ENCODE peak calls at places on chromosomes 5 and 9, in five cellular contexts. N is MCF 10A, K is spleen, V is fibroblast of mammary gland, L is transverse colon. H is an unnamed sample.
A peak's percentile ranks its signal among the peaks of the same experiment; 100 is the strongest.

GRCh38 chr5:33319841-33320240 is 120.9 kb upstream of the TARS1 start:
- DNase-seq in N (no peak), K (no peak), V (peak; percentile 88), L (no peak), H (no peak)

GRCh38 chr5:11047051-11047450 is 286.0 kb upstream of the DAP start:
- DNase-seq in N (peak; percentile 21), K (no peak), V (no peak), L (no peak), H (no peak)

GRCh38 chr5:124071039-124071438 is 559.1 kb downstream of the CSNK1G3 start:
- DNase-seq in N (no peak), K (no peak), V (no peak), L (no peak), H (no peak)

GRCh38 chr5:146426853-146427618 is 20.1 kb upstream of the TCERG1 start:
- DNase-seq in N (peak; percentile 66), K (no peak), V (peak; percentile 54), L (no peak), H (peak; percentile 59)

GRCh38 chr9:124280176-124280691 is 22.5 kb downstream of the NEK6 start:
- DNase-seq in N (no peak), K (no peak), V (peak; percentile 70), L (no peak), H (no peak)

GRCh38 chr5:100777680-100778281 is 125.3 kb downstream of the ST8SIA4 start:
- DNase-seq in N (peak; percentile 95), K (no peak), V (peak; percentile 83), L (peak; percentile 37), H (peak; percentile 41)

GRCh38 chr5:147522435-147522834 is 12.6 kb upstream of the DPYSL3 start:
- DNase-seq in N (peak; percentile 62), K (no peak), V (peak; percentile 87), L (no peak), H (no peak)

GRCh38 chr9:136237486-136238341 is 7.9 kb downstream of the QSOX2 start:
- DNase-seq in N (no peak), K (no peak), V (no peak), L (no peak), H (no peak)

GRCh38 chr9:24939099-24939850 is 393.6 kb upstream of the IZUMO3 start:
- DNase-seq in N (no peak), K (no peak), V (no peak), L (no peak), H (no peak)

GRCh38 chr9:114452219-114453169 is 52.8 kb downstream of the WHRN start:
- DNase-seq in N (no peak), K (no peak), V (no peak), L (peak; percentile 66), H (peak; percentile 22)

GRCh38 chr9:97954550-97954989 is 16.6 kb upstream of the HEMGN start:
- DNase-seq in N (peak; percentile 64), K (no peak), V (peak; percentile 14), L (peak; percentile 48), H (peak; percentile 70)

GRCh38 chr9:116141864-116142561 is 11.6 kb upstream of the PAPPA start:
- DNase-seq in N (peak; percentile 93), K (no peak), V (peak; percentile 73), L (no peak), H (no peak)

GRCh38 chr5:179936976-179937681 is 29.4 kb upstream of the TBC1D9B start:
- DNase-seq in N (no peak), K (no peak), V (no peak), L (no peak), H (no peak)

GRCh38 chr5:140309706-140310249 is 6.9 kb upstream of the PFDN1 start:
- DNase-seq in N (no peak), K (no peak), V (no peak), L (no peak), H (no peak)

GRCh38 chr9:136521541-136521940 is 24.3 kb downstream of the NOTCH1 start:
- DNase-seq in N (no peak), K (peak; percentile 93), V (no peak), L (peak; percentile 86), H (no peak)

GRCh38 chr5:118921946-118922345 is 66.4 kb downstream of the DTWD2 start:
- DNase-seq in N (no peak), K (no peak), V (no peak), L (no peak), H (no peak)

GRCh38 chr9:27638716-27639115 is 65.4 kb upstream of the C9orf72 start:
- DNase-seq in N (peak; percentile 16), K (no peak), V (no peak), L (no peak), H (no peak)

GRCh38 chr5:2017540-2018389 is 135.0 kb upstream of the IRX4 start:
- DNase-seq in N (peak; percentile 59), K (no peak), V (peak; percentile 30), L (no peak), H (peak; percentile 49)

GRCh38 chr5:68033961-68034581 is 181.5 kb upstream of the PIK3R1 start:
- DNase-seq in N (no peak), K (no peak), V (peak; percentile 14), L (peak; percentile 54), H (no peak)

GRCh38 chr9:87527211-87527916 is 29.7 kb downstream of the DAPK1 start:
- DNase-seq in N (no peak), K (no peak), V (no peak), L (no peak), H (no peak)

GRCh38 chr5:96259211-96259772 is 173.8 kb downstream of the PCSK1 start:
- DNase-seq in N (peak; percentile 68), K (no peak), V (peak; percentile 78), L (no peak), H (no peak)

GRCh38 chr9:133938670-133939258 is 53.4 kb downstream of the VAV2 start:
- DNase-seq in N (no peak), K (no peak), V (no peak), L (no peak), H (no peak)

GRCh38 chr5:76025069-76025468 is 58.1 kb upstream of the SV2C start:
- DNase-seq in N (no peak), K (no peak), V (no peak), L (no peak), H (no peak)

GRCh38 chr5:82329393-82329792 is 51.2 kb upstream of the RPS23 start:
- DNase-seq in N (no peak), K (no peak), V (no peak), L (no peak), H (no peak)

DNA sequence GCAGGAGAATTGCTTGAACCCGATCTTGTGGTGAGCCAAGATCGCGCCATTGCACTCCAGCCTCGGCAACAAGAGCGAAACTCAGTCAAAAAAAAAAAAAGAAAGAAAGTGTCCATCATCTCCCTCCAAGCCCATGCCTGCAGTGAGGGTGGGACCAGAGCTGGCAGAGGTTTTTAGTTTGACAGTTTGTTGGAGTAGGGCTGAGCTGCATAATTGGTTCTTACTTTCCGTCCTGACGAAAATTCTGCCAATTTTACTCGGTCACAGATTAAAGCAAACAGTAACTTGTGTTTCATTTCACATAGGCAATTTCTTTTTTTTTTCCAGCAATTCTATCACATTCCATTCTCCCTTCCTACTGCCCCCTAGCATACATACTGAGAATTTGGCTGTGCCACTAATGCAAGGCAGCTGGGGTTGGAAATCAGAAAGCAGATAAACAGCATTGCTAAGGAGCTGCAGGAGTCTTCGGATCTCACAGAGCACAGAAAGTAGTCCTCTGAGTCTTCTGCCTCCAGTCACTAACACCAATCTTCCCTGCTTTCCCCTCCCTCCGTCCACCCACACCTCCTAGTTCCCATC is 132.4 kb downstream of the FRMD3 start:
- DNase-seq in N (no peak), K (no peak), V (peak; percentile 10), L (no peak), H (no peak)
- TF ChIP-seq CTCF in N (no peak), K (no peak), V (peak; percentile 10), L (no peak), H (no peak)

DNA sequence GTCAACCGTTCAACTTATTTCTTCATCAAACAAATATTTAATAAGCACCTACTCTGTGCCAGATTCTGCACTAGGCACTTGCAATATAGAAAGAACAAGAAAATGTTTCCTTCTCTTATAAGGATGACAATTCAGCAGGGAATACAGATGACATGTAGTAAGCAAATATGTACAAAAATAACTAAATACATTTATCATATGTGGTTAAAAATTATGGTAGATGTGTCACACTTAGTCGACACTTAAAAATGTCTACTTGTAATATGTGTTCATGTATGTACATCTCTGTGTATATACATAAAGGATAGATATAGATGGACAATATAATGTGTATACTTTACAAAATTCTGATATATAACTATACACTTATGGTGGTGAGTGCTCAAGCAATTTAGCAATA is 417.0 kb upstream of the MEF2C start:
- DNase-seq in N (no peak), K (no peak), V (no peak), L (no peak), H (no peak)
- TF ChIP-seq CTCF in N (no peak), K (no peak), V (no peak), L (no peak), H (no peak)

GRCh38 chr5:93240228-93240834 is 340.7 kb downstream of the NR2F1-AS1 start:
- DNase-seq in N (no peak), K (no peak), V (no peak), L (no peak), H (no peak)

GRCh38 chr5:93235751-93236150 is 345.3 kb downstream of the NR2F1-AS1 start:
- DNase-seq in N (no peak), K (no peak), V (no peak), L (no peak), H (no peak)

DNA sequence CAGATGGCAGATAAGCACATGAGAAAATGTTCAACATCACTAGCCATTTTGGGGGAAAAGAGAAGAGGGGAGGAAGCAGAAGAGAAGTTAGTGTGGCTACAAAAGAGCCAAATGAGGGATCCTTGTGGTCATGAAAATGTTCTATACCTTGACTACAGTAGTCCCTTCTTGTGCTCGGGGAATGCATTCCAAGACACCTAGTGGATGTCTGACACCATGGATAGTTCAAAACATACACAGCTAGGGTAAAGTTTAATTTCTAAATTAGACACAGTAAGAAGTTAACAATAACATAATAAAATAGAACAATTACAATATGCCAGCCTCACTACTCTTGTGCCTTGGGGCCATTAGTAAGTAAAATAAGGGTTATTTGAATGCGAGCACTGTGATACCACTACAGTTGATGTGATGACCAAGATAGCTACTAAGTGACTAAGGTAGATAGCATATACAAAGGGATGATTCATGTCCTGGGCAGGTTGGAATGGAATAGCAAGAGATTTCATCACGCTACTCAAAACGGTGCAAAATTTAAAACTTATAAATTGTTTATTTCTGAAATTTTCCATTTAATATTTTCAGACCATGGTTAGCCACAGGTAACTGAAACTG is 344.1 kb downstream of the NR2F1-AS1 start:
- DNase-seq in N (peak; percentile 56), K (no peak), V (peak; percentile 64), L (no peak), H (no peak)
- TF ChIP-seq CTCF in N (no peak), K (no peak), V (no peak), L (no peak), H (no peak)

GRCh38 chr9:4225291-4226119 is 74.4 kb downstream of the GLIS3 start:
- DNase-seq in N (peak; percentile 21), K (no peak), V (peak; percentile 92), L (no peak), H (no peak)
- TF ChIP-seq CTCF in N (peak; percentile 11), K (no peak), V (peak; percentile 33), L (no peak), H (no peak)

GRCh38 chr9:34158362-34158869 is 20.4 kb upstream of the UBAP1 start:
- DNase-seq in N (peak; percentile 84), K (peak; percentile 13), V (peak; percentile 88), L (peak; percentile 15), H (no peak)
- TF ChIP-seq CTCF in N (no peak), K (no peak), V (no peak), L (no peak), H (no peak)

GRCh38 chr5:135569755-135570452 is 8.9 kb downstream of the CXCL14 start:
- DNase-seq in N (peak; percentile 66), K (peak; percentile 66), V (peak; percentile 33), L (peak; percentile 18), H (no peak)
- TF ChIP-seq CTCF in N (peak; percentile 70), K (no peak), V (peak; percentile 55), L (peak; percentile 38), H (peak; percentile 26)

H was measured in GM10248.